ENCODE peak calls at places on chromosomes 4 and X, in seven cellular contexts. Y, I, X, E, U, T and H are unnamed samples.

GRCh38 chr4:89056292-89056952 is 563 bp downstream of the FAM13A start:
- DNase-seq in X (no peak), T (no peak), E (no peak), I (no peak), Y (no peak), U (no peak), H (peak)

GRCh38 chrX:103464774-103465117 is 54.5 kb downstream of the RAB40A start:
- DNase-seq in I (peak), X (peak), E (peak), T (peak), Y (peak), U (peak), H (peak)

GRCh38 chrX:110397904-110398303 is 39.3 kb downstream of the RTL9 start:
- DNase-seq in X (no peak), T (no peak), E (no peak), U (no peak), Y (no peak), I (no peak), H (no peak)

GRCh38 chr4:27789768-27790167 is 929.1 kb downstream of the STIM2 start:
- DNase-seq in I (no peak), Y (no peak), T (peak), X (no peak), U (no peak), E (no peak), H (peak)

GRCh38 chrX:39772057-39772832 is 325.5 kb downstream of the BCOR start:
- DNase-seq in U (peak), X (peak), E (no peak), T (peak), Y (no peak), I (no peak), H (no peak)

GRCh38 chr4:82713856-82714255 is 84.7 kb downstream of the SCD5 start:
- DNase-seq in I (no peak), E (no peak), Y (no peak), T (peak), X (no peak), U (no peak), H (peak)

GRCh38 chr4:99506781-99507180 is 4.0 kb upstream of the C4orf17 start:
- DNase-seq in X (no peak), E (no peak), U (no peak), Y (no peak), I (no peak), T (peak), H (no peak)

GRCh38 chrX:69507500-69507789 is 3.3 kb downstream of the NALF2 start:
- DNase-seq in I (no peak), Y (no peak), U (no peak), E (no peak), T (no peak), X (no peak), H (no peak)

GRCh38 chr4:24672871-24673270 is 88.5 kb upstream of the DHX15 start:
- DNase-seq in X (no peak), E (no peak), I (no peak), Y (no peak), U (no peak), T (no peak), H (no peak)

GRCh38 chr4:81337211-81337610 is 122.2 kb upstream of the PRKG2 start:
- DNase-seq in U (no peak), I (no peak), X (no peak), Y (no peak), E (no peak), T (no peak), H (no peak)

GRCh38 chr4:15654556-15655222 is 468 bp downstream of the FBXL5 start:
- DNase-seq in I (peak), T (peak), X (peak), E (peak), U (peak), Y (peak), H (peak)

GRCh38 chr4:6008092-6008551 is 10.1 kb downstream of the C4orf50 start:
- DNase-seq in U (no peak), E (no peak), I (no peak), T (no peak), X (no peak), Y (no peak), H (no peak)

GRCh38 chr4:78650106-78651021 is 98.8 kb downstream of the ANXA3 start:
- DNase-seq in U (no peak), I (no peak), T (peak), X (no peak), Y (peak), E (peak), H (no peak)

GRCh38 chrX:34341814-34342213 is 209.7 kb upstream of the FAM47A start:
- DNase-seq in E (no peak), I (no peak), U (no peak), Y (no peak), T (no peak), X (no peak), H (no peak)

GRCh38 chrX:109839694-109840358 is 106.8 kb upstream of the ACSL4 start:
- DNase-seq in T (peak), E (peak), X (no peak), Y (no peak), I (no peak), U (peak), H (no peak)

GRCh38 chrX:68980906-68981616 is 152.2 kb downstream of the EFNB1 start:
- DNase-seq in E (no peak), I (no peak), X (no peak), Y (no peak), U (no peak), T (no peak), H (no peak)

GRCh38 chr4:26191353-26191752 is 129.5 kb upstream of the RBPJ start:
- DNase-seq in X (no peak), Y (peak), U (no peak), T (peak), I (no peak), E (peak), H (peak)

GRCh38 chrX:13091111-13091765 is 46.8 kb upstream of the FAM9C start:
- DNase-seq in I (no peak), U (no peak), X (no peak), T (no peak), Y (no peak), E (no peak), H (no peak)

GRCh38 chr4:6071959-6072720 is 53.9 kb upstream of the C4orf50 start:
- DNase-seq in U (peak), I (no peak), Y (no peak), T (no peak), E (no peak), X (no peak), H (no peak)

GRCh38 chr4:99087887-99088484 is 602 bp downstream of the ADH5 start:
- DNase-seq in U (peak), I (no peak), Y (peak), T (peak), E (no peak), X (no peak), H (peak)

GRCh38 chr4:47383829-47384427 is 79.6 kb downstream of the COMMD8 start:
- DNase-seq in U (no peak), I (no peak), X (no peak), Y (peak), T (peak), E (peak), H (peak)

GRCh38 chr4:188657365-188657764 is 518.1 kb downstream of the TRIML1 start:
- DNase-seq in Y (no peak), U (no peak), I (no peak), T (no peak), E (no peak), X (no peak), H (no peak)

GRCh38 chrX:97016106-97016505 is 132.4 kb downstream of the RPA4 start:
- DNase-seq in E (no peak), I (no peak), T (no peak), Y (no peak), X (no peak), U (no peak), H (no peak)

GRCh38 chr4:72314869-72315268 is 254.2 kb downstream of the ADAMTS3 start:
- DNase-seq in X (no peak), U (no peak), E (peak), I (no peak), T (peak), Y (peak), H (peak)

GRCh38 chr4:1512081-1512737 is 106.0 kb upstream of the NKX1-1 start:
- DNase-seq in E (no peak), I (no peak), U (no peak), Y (no peak), T (no peak), X (no peak), H (no peak)

GRCh38 chrX:24925430-24925829 is 90.3 kb downstream of the ARX start:
- DNase-seq in X (no peak), I (no peak), T (no peak), Y (no peak), U (no peak), E (no peak), H (no peak)

GRCh38 chrX:153460826-153461225 is 9.6 kb downstream of the HAUS7 start:
- DNase-seq in T (peak), I (no peak), Y (no peak), U (no peak), X (peak), E (peak), H (peak)

GRCh38 chr4:10161146-10161545 is 44.5 kb upstream of the WDR1 start:
- DNase-seq in I (no peak), Y (no peak), U (no peak), T (peak), X (no peak), E (no peak), H (no peak)

GRCh38 chrX:39309018-39309620 is 507.9 kb downstream of the MID1IP1 start:
- DNase-seq in E (peak), Y (peak), I (no peak), T (peak), U (no peak), X (peak), H (no peak)

GRCh38 chr4:71050809-71051208 is 57.4 kb downstream of the DCK start:
- DNase-seq in I (no peak), U (no peak), Y (no peak), T (no peak), X (no peak), E (no peak), H (peak)

GRCh38 chr4:72969957-72970356 is 99.6 kb downstream of the COX18 start:
- DNase-seq in X (no peak), I (no peak), Y (no peak), U (no peak), E (no peak), T (no peak), H (no peak)

GRCh38 chr4:8594097-8595038 is 1.8 kb downstream of the CPZ start:
- DNase-seq in U (peak), I (no peak), Y (peak), E (peak), X (no peak), T (peak), H (peak)